ENCODE peak calls at places on chromosomes 5 and 9, in six cellular contexts. H is PC-3, D is mammary epithelial cell, U is GM12865, B is Peyer's patch, M is uterus. N is an unnamed sample.

GRCh38 chr5:2780421-2781171 is 29.1 kb upstream of the IRX2 start:
- DNase-seq in M (no peak), B (no peak), D (peak), U (no peak), H (peak), N (peak)

GRCh38 chr5:180668835-180669596 is 19.6 kb upstream of the FLT4 start:
- DNase-seq in B (no peak), D (no peak), M (no peak), U (no peak), H (no peak), N (no peak)

GRCh38 chr5:133983674-133984073 is 15.2 kb upstream of the C5orf15 start:
- DNase-seq in U (no peak), H (no peak), D (no peak), M (no peak), B (no peak), N (no peak)

GRCh38 chr5:67636091-67636490 is 439.5 kb upstream of the CD180 start:
- DNase-seq in U (no peak), D (no peak), H (no peak), B (no peak), M (no peak), N (no peak)

GRCh38 chr9:134589748-134590147 is 51.9 kb upstream of the COL5A1 start:
- DNase-seq in U (no peak), B (no peak), H (no peak), D (no peak), M (no peak), N (no peak)

GRCh38 chr5:135138116-135138850 is 104.3 kb upstream of the PITX1 start:
- DNase-seq in M (no peak), D (peak), U (no peak), B (no peak), H (peak), N (no peak)

GRCh38 chr5:170633235-170634041 is 129.6 kb downstream of the KCNIP1 start:
- DNase-seq in B (no peak), D (peak), M (peak), H (peak), U (no peak), N (peak)

GRCh38 chr5:148193202-148193601 is 9.6 kb upstream of the SPINK6 start:
- DNase-seq in M (no peak), H (no peak), U (no peak), D (no peak), B (no peak), N (no peak)

GRCh38 chr5:53109041-53109435 is 519 bp downstream of the MOCS2 start:
- DNase-seq in H (no peak), D (peak), B (no peak), M (no peak), U (peak), N (no peak)

GRCh38 chr5:93845376-93845775 is 104.0 kb upstream of the POU5F2 start:
- DNase-seq in M (no peak), D (no peak), H (peak), B (no peak), U (no peak), N (no peak)

GRCh38 chr5:2430606-2431005 is 320.9 kb downstream of the IRX2 start:
- DNase-seq in M (no peak), B (no peak), D (no peak), H (no peak), U (no peak), N (no peak)

GRCh38 chr5:124847907-124848306 is 101.5 kb upstream of the ZNF608 start:
- DNase-seq in U (no peak), B (no peak), D (no peak), H (no peak), M (no peak), N (no peak)

GRCh38 chr9:85941966-85942912 is 1.3 kb downstream of the NAA35 start:
- DNase-seq in M (no peak), H (no peak), D (peak), B (no peak), U (no peak), N (no peak)

GRCh38 chr5:10396552-10396951 is 43.1 kb downstream of the MARCHF6 start:
- DNase-seq in D (no peak), U (no peak), M (no peak), H (no peak), B (no peak), N (no peak)

GRCh38 chr5:140106805-140107311 is 7.1 kb upstream of the PURA start:
- DNase-seq in U (no peak), D (no peak), H (no peak), M (no peak), B (no peak), N (no peak)

GRCh38 chr9:121909111-121909510 is 184.0 kb downstream of the TTLL11 start:
- DNase-seq in M (no peak), H (no peak), U (no peak), B (no peak), D (no peak), N (no peak)

GRCh38 chr9:94785211-94786169 is 59.0 kb downstream of the AOPEP start:
- DNase-seq in U (no peak), H (peak), B (no peak), D (no peak), M (no peak), N (no peak)

DNA sequence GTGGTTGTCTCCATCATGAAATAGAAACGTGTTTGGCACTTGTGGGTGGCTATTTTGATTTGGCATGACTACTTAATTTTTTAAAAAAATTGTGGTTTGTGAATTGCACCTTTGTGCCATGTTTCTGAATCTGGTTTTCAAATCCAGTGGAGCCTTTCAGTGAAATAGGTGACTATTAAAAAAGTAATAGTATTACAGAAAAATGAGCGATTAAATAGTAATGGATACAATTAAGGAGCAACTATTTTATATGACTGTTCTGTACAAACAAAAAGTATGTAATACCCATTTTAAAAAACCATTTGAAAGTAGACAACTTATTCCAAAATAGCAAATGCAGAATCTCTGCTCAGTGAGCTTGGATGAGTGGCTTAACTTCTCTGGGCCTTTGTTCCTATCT is 3.0 kb downstream of the SOWAHA start:
- DNase-seq in B (no peak), U (no peak), H (no peak), M (no peak), D (no peak), N (no peak)
- TF ChIP-seq CTCF in B (no peak), U (no peak), H (no peak), M (no peak), D (no peak), N (no peak)

GRCh38 chr5:21152611-21153010 is 1164.6 kb upstream of the CDH18 start:
- DNase-seq in B (no peak), M (no peak), U (no peak), D (peak), H (peak), N (no peak)
- H3K4me3 ChIP-seq in B (no peak), M (no peak), U (no peak), D (no peak), H (no peak), N (no peak)

DNA sequence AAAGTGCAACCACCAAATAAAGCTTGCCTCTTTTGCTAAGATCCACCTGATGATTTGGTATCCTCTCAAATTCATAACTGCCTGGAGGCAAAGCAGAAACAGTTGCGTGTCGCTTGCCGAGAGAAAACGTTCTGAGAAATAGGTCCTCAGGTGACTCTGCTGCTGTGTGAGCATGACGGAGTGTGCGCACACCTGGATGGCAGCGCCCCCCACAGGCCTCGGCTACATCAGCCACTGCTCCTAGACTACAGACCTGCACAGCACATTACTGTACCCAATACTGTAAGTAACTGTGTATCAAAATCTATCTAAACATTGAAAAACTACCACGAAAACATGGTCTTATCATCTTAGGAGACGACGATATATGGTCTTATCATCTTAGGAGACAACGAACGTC is 87.4 kb downstream of the CAMSAP1 start:
- DNase-seq in B (no peak), D (no peak), H (no peak), U (no peak), M (no peak), N (no peak)
- TF ChIP-seq CTCF in B (no peak), D (peak), H (peak), U (no peak), M (no peak), N (no peak)

DNA sequence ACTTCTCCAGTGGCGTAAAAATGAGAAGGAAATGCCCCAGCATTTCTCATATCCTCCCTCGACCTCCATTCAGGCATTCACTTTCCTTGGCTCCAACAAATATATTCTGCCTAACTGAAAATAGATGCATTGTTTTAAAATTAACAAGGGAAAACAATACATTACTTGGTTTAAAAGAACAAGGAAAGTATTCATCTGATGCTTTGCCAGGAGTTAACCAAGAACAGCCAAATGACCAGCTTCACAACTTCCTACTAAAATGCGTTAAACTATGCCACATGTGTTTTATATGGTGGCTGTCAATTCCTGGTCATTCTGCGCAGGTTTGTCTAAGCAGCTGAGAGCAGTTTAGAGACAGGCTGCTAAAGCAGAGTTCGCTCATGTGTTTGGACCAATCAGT is 121.4 kb downstream of the GNAQ start:
- DNase-seq in U (no peak), M (no peak), H (no peak), B (no peak), D (no peak), N (no peak)
- H3K4me3 ChIP-seq in U (no peak), M (no peak), H (no peak), B (no peak), D (no peak), N (no peak)

GRCh38 chr5:75584641-75585040 is 26.6 kb upstream of the ANKDD1B start:
- DNase-seq in D (no peak), U (no peak), H (peak), M (no peak), B (no peak), N (no peak)
- TF ChIP-seq CTCF in D (peak), U (no peak), H (peak), M (no peak), B (no peak), N (peak)

GRCh38 chr5:95709967-95710650 is 21.0 kb upstream of the RHOBTB3 start:
- DNase-seq in M (peak), H (peak), U (no peak), D (no peak), B (no peak), N (peak)
- H3K4me3 ChIP-seq in M (peak), H (no peak), U (no peak), D (no peak), B (no peak), N (no peak)

GRCh38 chr5:74127377-74128338 is 501.7 kb downstream of the ARHGEF28 start:
- DNase-seq in D (peak), H (peak), B (no peak), U (no peak), M (no peak), N (peak)
- TF ChIP-seq CTCF in D (peak), H (peak), B (no peak), U (no peak), M (peak), N (peak)

GRCh38 chr9:104969116-104969515 is 41.2 kb upstream of the ABCA1 start:
- DNase-seq in D (no peak), M (no peak), B (no peak), U (peak), H (no peak), N (no peak)
- H3K4me3 ChIP-seq in D (no peak), M (no peak), B (no peak), U (no peak), H (no peak), N (no peak)